ENCODE peak calls at places on chromosome 6, in five cellular contexts. O, W, Y, M and I are unnamed samples.

GRCh38 chr6:151075943-151076555 is 163.7 kb upstream of the AKAP12 start:
- DNase-seq in Y (no peak), O (no peak), W (no peak), M (no peak), I (no peak)

GRCh38 chr6:149701699-149702098 is 16.2 kb downstream of the LATS1 start:
- DNase-seq in W (no peak), O (no peak), Y (peak), M (no peak), I (no peak)

GRCh38 chr6:15329154-15329781 is 83.4 kb downstream of the JARID2 start:
- DNase-seq in O (no peak), Y (peak), W (peak), M (no peak), I (no peak)

GRCh38 chr6:110828396-110828795 is 13.1 kb upstream of the CDK19 start:
- DNase-seq in O (no peak), W (no peak), Y (peak), M (no peak), I (no peak)

GRCh38 chr6:109202409-109203264 is 107.3 kb downstream of the CEP57L1 start:
- DNase-seq in Y (peak), M (no peak), O (no peak), W (no peak), I (no peak)

GRCh38 chr6:104600659-104600971 is 259.1 kb downstream of the HACE1 start:
- DNase-seq in Y (no peak), O (no peak), W (no peak), M (no peak), I (no peak)

GRCh38 chr6:156026543-156027268 is 571.1 kb upstream of the NOX3 start:
- DNase-seq in M (no peak), Y (no peak), W (no peak), O (no peak), I (no peak)

GRCh38 chr6:116535109-116535508 is 10.4 kb downstream of the TRAPPC3L start:
- DNase-seq in M (no peak), W (no peak), O (no peak), Y (no peak), I (no peak)

GRCh38 chr6:122839477-122839876 is 50.4 kb downstream of the SMPDL3A start:
- DNase-seq in Y (peak), W (peak), M (peak), O (peak), I (no peak)

GRCh38 chr6:84767591-84768201 is 3.3 kb upstream of the TBX18 start:
- DNase-seq in O (no peak), Y (no peak), W (no peak), M (no peak), I (no peak)

GRCh38 chr6:127737009-127737486 is 160.1 kb downstream of the C6orf58 start:
- DNase-seq in M (peak), W (peak), Y (peak), O (peak), I (no peak)

GRCh38 chr6:12348530-12349511 is 58.7 kb downstream of the EDN1 start:
- DNase-seq in W (peak), O (no peak), M (no peak), Y (peak), I (no peak)

GRCh38 chr6:13710552-13711383 is 867 bp downstream of the RANBP9 start:
- DNase-seq in Y (no peak), W (no peak), O (peak), M (peak), I (peak)

GRCh38 chr6:139443226-139444112 is 69.0 kb upstream of the CITED2 start:
- DNase-seq in W (no peak), O (no peak), M (no peak), Y (peak), I (no peak)

GRCh38 chr6:157755752-157756411 is 67.2 kb upstream of the SNX9 start:
- DNase-seq in W (no peak), M (no peak), O (no peak), Y (no peak), I (no peak)

GRCh38 chr6:125942677-125943527 is 13.7 kb upstream of the HINT3 start:
- DNase-seq in O (peak), Y (no peak), M (no peak), W (no peak), I (no peak)

GRCh38 chr6:52724041-52724405 is 39.3 kb downstream of the GSTA2 start:
- DNase-seq in Y (peak), W (no peak), O (peak), M (no peak), I (no peak)

GRCh38 chr6:73460044-73460443 is 1.5 kb upstream of the MTO1 start:
- DNase-seq in O (no peak), W (no peak), M (no peak), Y (no peak), I (no peak)

GRCh38 chr6:123655520-123656306 is 19.0 kb upstream of the TRDN start:
- DNase-seq in W (peak), M (peak), O (no peak), Y (peak), I (no peak)

GRCh38 chr6:159594750-159595117 is 98.3 kb downstream of the SOD2 start:
- DNase-seq in Y (peak), O (no peak), M (no peak), W (peak), I (no peak)

GRCh38 chr6:44049163-44049988 is 77.9 kb downstream of the MRPL14 start:
- DNase-seq in Y (peak), W (peak), M (no peak), O (no peak), I (peak)

GRCh38 chr6:125918681-125919566 is 37.6 kb upstream of the HINT3 start:
- DNase-seq in Y (peak), M (peak), W (peak), O (peak), I (no peak)

GRCh38 chr6:35476004-35476403 is 7.8 kb downstream of the RPL10A start:
- DNase-seq in W (no peak), Y (no peak), O (no peak), M (no peak), I (no peak)

GRCh38 chr6:109360281-109360680 is 22.0 kb downstream of the CD164 start:
- DNase-seq in O (no peak), W (no peak), Y (no peak), M (no peak), I (no peak)

GRCh38 chr6:30544666-30545272 is 11.5 kb downstream of the GNL1 start:
- DNase-seq in M (no peak), O (no peak), W (peak), Y (peak), I (no peak)